ENCODE peak calls at places on chromosome 13, in four cellular contexts. R is GM13976, M is NCI-H1694, A is endodermal cell. V is an unnamed sample.

GRCh38 chr13:72379581-72379980 is 347.8 kb downstream of the MZT1 start:
- DNase-seq in R (no peak), M (no peak), A (no peak), V (no peak)

GRCh38 chr13:40306817-40307216 is 359.6 kb downstream of the FOXO1 start:
- DNase-seq in R (no peak), M (no peak), A (no peak), V (no peak)

GRCh38 chr13:113216165-113217056 is 7.0 kb downstream of the CUL4A start:
- DNase-seq in R (no peak), M (no peak), A (peak), V (peak)

GRCh38 chr13:35146686-35147085 is 204.6 kb downstream of the NBEA start:
- DNase-seq in R (no peak), M (no peak), A (no peak), V (no peak)

GRCh38 chr13:24269803-24270202 is 39.6 kb upstream of the C1QTNF9 start:
- DNase-seq in R (no peak), M (no peak), A (no peak), V (no peak)

GRCh38 chr13:100674363-100674847 is at the start of gene TMTC4:
- DNase-seq in R (no peak), M (no peak), A (no peak), V (no peak)

GRCh38 chr13:113083402-113084061 is 22.1 kb upstream of the F7 start:
- DNase-seq in R (no peak), M (no peak), A (no peak), V (no peak)

GRCh38 chr13:30256713-30257432 is 50.5 kb downstream of the KATNAL1 start:
- DNase-seq in R (no peak), M (no peak), A (no peak), V (no peak)